ENCODE peak calls at places on chromosomes 4 and X, in nine cellular contexts. One of them, this sample, is unnamed.

GRCh38 chr4:162610116-162610515 is 446.3 kb upstream of the FSTL5 start:
- DNase-seq in LoVo: no peak
- DNase-seq in stimulated activated CD4-positive, alpha-beta T cell treated with anti-CD3 and anti-CD28 coated beads, Interleukin-2, amount 100 ng/mL, for 48 hours: no peak
- DNase-seq in activated T-helper 1 cell treated with anti-CD3 and anti-CD28 coated beads, Interleukin-2, amount 50 U/mL, for 16 hours: no peak
- DNase-seq in globus pallidus: no peak
- DNase-seq in coronary artery: no peak
- DNase-seq in D341Med: no peak
- DNase-seq in right lobe of liver: no peak
- DNase-seq in activated naive CD8-positive, alpha-beta T cell treated with anti-CD3 and anti-CD28 coated beads, Interleukin-2, amount 50 U/mL, for 24 hours: no peak
- DNase-seq in this sample: no peak

GRCh38 chr4:186201535-186202230 is 10.3 kb downstream of the CYP4V2 start:
- DNase-seq in activated naive CD8-positive, alpha-beta T cell treated with anti-CD3 and anti-CD28 coated beads, Interleukin-2, amount 50 U/mL, for 24 hours: peak
- DNase-seq in coronary artery: no peak
- DNase-seq in LoVo: no peak
- DNase-seq in activated T-helper 1 cell treated with anti-CD3 and anti-CD28 coated beads, Interleukin-2, amount 50 U/mL, for 16 hours: peak
- DNase-seq in globus pallidus: no peak
- DNase-seq in right lobe of liver: peak
- DNase-seq in stimulated activated CD4-positive, alpha-beta T cell treated with anti-CD3 and anti-CD28 coated beads, Interleukin-2, amount 100 ng/mL, for 48 hours: peak
- DNase-seq in D341Med: peak
- DNase-seq in this sample: no peak

GRCh38 chrX:101287402-101287801 is 3.7 kb downstream of the TAF7L start:
- DNase-seq in LoVo: peak
- DNase-seq in activated T-helper 1 cell treated with anti-CD3 and anti-CD28 coated beads, Interleukin-2, amount 50 U/mL, for 16 hours: no peak
- DNase-seq in coronary artery: no peak
- DNase-seq in stimulated activated CD4-positive, alpha-beta T cell treated with anti-CD3 and anti-CD28 coated beads, Interleukin-2, amount 100 ng/mL, for 48 hours: peak
- DNase-seq in activated naive CD8-positive, alpha-beta T cell treated with anti-CD3 and anti-CD28 coated beads, Interleukin-2, amount 50 U/mL, for 24 hours: no peak
- DNase-seq in D341Med: no peak
- DNase-seq in globus pallidus: peak
- DNase-seq in right lobe of liver: no peak
- DNase-seq in this sample: no peak

GRCh38 chrX:103157511-103158316 is 57.2 kb upstream of the BEX4 start:
- DNase-seq in activated T-helper 1 cell treated with anti-CD3 and anti-CD28 coated beads, Interleukin-2, amount 50 U/mL, for 16 hours: no peak
- DNase-seq in D341Med: peak
- DNase-seq in right lobe of liver: no peak
- DNase-seq in globus pallidus: peak
- DNase-seq in coronary artery: no peak
- DNase-seq in stimulated activated CD4-positive, alpha-beta T cell treated with anti-CD3 and anti-CD28 coated beads, Interleukin-2, amount 100 ng/mL, for 48 hours: peak
- DNase-seq in LoVo: no peak
- DNase-seq in activated naive CD8-positive, alpha-beta T cell treated with anti-CD3 and anti-CD28 coated beads, Interleukin-2, amount 50 U/mL, for 24 hours: peak
- DNase-seq in this sample: no peak

GRCh38 chr4:16914208-16914607 is 15.8 kb upstream of the LDB2 start:
- DNase-seq in D341Med: no peak
- DNase-seq in stimulated activated CD4-positive, alpha-beta T cell treated with anti-CD3 and anti-CD28 coated beads, Interleukin-2, amount 100 ng/mL, for 48 hours: no peak
- DNase-seq in activated T-helper 1 cell treated with anti-CD3 and anti-CD28 coated beads, Interleukin-2, amount 50 U/mL, for 16 hours: no peak
- DNase-seq in coronary artery: no peak
- DNase-seq in globus pallidus: no peak
- DNase-seq in LoVo: no peak
- DNase-seq in activated naive CD8-positive, alpha-beta T cell treated with anti-CD3 and anti-CD28 coated beads, Interleukin-2, amount 50 U/mL, for 24 hours: no peak
- DNase-seq in right lobe of liver: no peak
- DNase-seq in this sample: no peak

GRCh38 chr4:8844976-8845690 is 26.5 kb downstream of the HMX1 start:
- DNase-seq in coronary artery: peak
- DNase-seq in LoVo: no peak
- DNase-seq in activated T-helper 1 cell treated with anti-CD3 and anti-CD28 coated beads, Interleukin-2, amount 50 U/mL, for 16 hours: no peak
- DNase-seq in right lobe of liver: peak
- DNase-seq in stimulated activated CD4-positive, alpha-beta T cell treated with anti-CD3 and anti-CD28 coated beads, Interleukin-2, amount 100 ng/mL, for 48 hours: no peak
- DNase-seq in D341Med: peak
- DNase-seq in globus pallidus: no peak
- DNase-seq in activated naive CD8-positive, alpha-beta T cell treated with anti-CD3 and anti-CD28 coated beads, Interleukin-2, amount 50 U/mL, for 24 hours: no peak
- DNase-seq in this sample: no peak

GRCh38 chrX:8820910-8821527 is 19.8 kb upstream of the FAM9A start:
- DNase-seq in stimulated activated CD4-positive, alpha-beta T cell treated with anti-CD3 and anti-CD28 coated beads, Interleukin-2, amount 100 ng/mL, for 48 hours: no peak
- DNase-seq in LoVo: no peak
- DNase-seq in D341Med: no peak
- DNase-seq in right lobe of liver: no peak
- DNase-seq in activated naive CD8-positive, alpha-beta T cell treated with anti-CD3 and anti-CD28 coated beads, Interleukin-2, amount 50 U/mL, for 24 hours: no peak
- DNase-seq in globus pallidus: no peak
- DNase-seq in activated T-helper 1 cell treated with anti-CD3 and anti-CD28 coated beads, Interleukin-2, amount 50 U/mL, for 16 hours: no peak
- DNase-seq in coronary artery: no peak
- DNase-seq in this sample: no peak

GRCh38 chr4:148093065-148093464 is 349.1 kb downstream of the NR3C2 start:
- DNase-seq in D341Med: no peak
- DNase-seq in globus pallidus: no peak
- DNase-seq in activated naive CD8-positive, alpha-beta T cell treated with anti-CD3 and anti-CD28 coated beads, Interleukin-2, amount 50 U/mL, for 24 hours: no peak
- DNase-seq in coronary artery: peak
- DNase-seq in LoVo: no peak
- DNase-seq in right lobe of liver: no peak
- DNase-seq in activated T-helper 1 cell treated with anti-CD3 and anti-CD28 coated beads, Interleukin-2, amount 50 U/mL, for 16 hours: no peak
- DNase-seq in stimulated activated CD4-positive, alpha-beta T cell treated with anti-CD3 and anti-CD28 coated beads, Interleukin-2, amount 100 ng/mL, for 48 hours: no peak
- DNase-seq in this sample: no peak

GRCh38 chr4:11587797-11588196 is 159.1 kb upstream of the HS3ST1 start:
- DNase-seq in D341Med: no peak
- DNase-seq in right lobe of liver: no peak
- DNase-seq in LoVo: no peak
- DNase-seq in stimulated activated CD4-positive, alpha-beta T cell treated with anti-CD3 and anti-CD28 coated beads, Interleukin-2, amount 100 ng/mL, for 48 hours: no peak
- DNase-seq in activated T-helper 1 cell treated with anti-CD3 and anti-CD28 coated beads, Interleukin-2, amount 50 U/mL, for 16 hours: no peak
- DNase-seq in activated naive CD8-positive, alpha-beta T cell treated with anti-CD3 and anti-CD28 coated beads, Interleukin-2, amount 50 U/mL, for 24 hours: no peak
- DNase-seq in globus pallidus: no peak
- DNase-seq in coronary artery: no peak
- DNase-seq in this sample: no peak

GRCh38 chrX:109635151-109635550 is 10.2 kb upstream of the KCNE5 start:
- DNase-seq in stimulated activated CD4-positive, alpha-beta T cell treated with anti-CD3 and anti-CD28 coated beads, Interleukin-2, amount 100 ng/mL, for 48 hours: no peak
- DNase-seq in globus pallidus: no peak
- DNase-seq in activated naive CD8-positive, alpha-beta T cell treated with anti-CD3 and anti-CD28 coated beads, Interleukin-2, amount 50 U/mL, for 24 hours: no peak
- DNase-seq in coronary artery: no peak
- DNase-seq in D341Med: peak
- DNase-seq in right lobe of liver: no peak
- DNase-seq in activated T-helper 1 cell treated with anti-CD3 and anti-CD28 coated beads, Interleukin-2, amount 50 U/mL, for 16 hours: no peak
- DNase-seq in LoVo: no peak
- DNase-seq in this sample: no peak

GRCh38 chr4:139297001-139297410 is 4.3 kb upstream of the NAA15 start:
- DNase-seq in globus pallidus: no peak
- DNase-seq in D341Med: no peak
- DNase-seq in LoVo: no peak
- DNase-seq in right lobe of liver: no peak
- DNase-seq in activated naive CD8-positive, alpha-beta T cell treated with anti-CD3 and anti-CD28 coated beads, Interleukin-2, amount 50 U/mL, for 24 hours: no peak
- DNase-seq in stimulated activated CD4-positive, alpha-beta T cell treated with anti-CD3 and anti-CD28 coated beads, Interleukin-2, amount 100 ng/mL, for 48 hours: no peak
- DNase-seq in activated T-helper 1 cell treated with anti-CD3 and anti-CD28 coated beads, Interleukin-2, amount 50 U/mL, for 16 hours: no peak
- DNase-seq in coronary artery: no peak
- DNase-seq in this sample: no peak

GRCh38 chr4:10079256-10079655 is 37.3 kb downstream of the WDR1 start:
- DNase-seq in globus pallidus: no peak
- DNase-seq in LoVo: no peak
- DNase-seq in activated T-helper 1 cell treated with anti-CD3 and anti-CD28 coated beads, Interleukin-2, amount 50 U/mL, for 16 hours: no peak
- DNase-seq in activated naive CD8-positive, alpha-beta T cell treated with anti-CD3 and anti-CD28 coated beads, Interleukin-2, amount 50 U/mL, for 24 hours: no peak
- DNase-seq in stimulated activated CD4-positive, alpha-beta T cell treated with anti-CD3 and anti-CD28 coated beads, Interleukin-2, amount 100 ng/mL, for 48 hours: no peak
- DNase-seq in right lobe of liver: no peak
- DNase-seq in D341Med: no peak
- DNase-seq in coronary artery: peak
- DNase-seq in this sample: no peak

GRCh38 chrX:115054876-115055275 is 37.5 kb upstream of the IL13RA2 start:
- DNase-seq in D341Med: no peak
- DNase-seq in coronary artery: no peak
- DNase-seq in activated naive CD8-positive, alpha-beta T cell treated with anti-CD3 and anti-CD28 coated beads, Interleukin-2, amount 50 U/mL, for 24 hours: no peak
- DNase-seq in LoVo: no peak
- DNase-seq in right lobe of liver: no peak
- DNase-seq in globus pallidus: no peak
- DNase-seq in activated T-helper 1 cell treated with anti-CD3 and anti-CD28 coated beads, Interleukin-2, amount 50 U/mL, for 16 hours: no peak
- DNase-seq in stimulated activated CD4-positive, alpha-beta T cell treated with anti-CD3 and anti-CD28 coated beads, Interleukin-2, amount 100 ng/mL, for 48 hours: no peak
- DNase-seq in this sample: no peak

GRCh38 chr4:108141213-108142045 is 27.3 kb downstream of the LEF1 start:
- DNase-seq in D341Med: no peak
- DNase-seq in stimulated activated CD4-positive, alpha-beta T cell treated with anti-CD3 and anti-CD28 coated beads, Interleukin-2, amount 100 ng/mL, for 48 hours: no peak
- DNase-seq in globus pallidus: no peak
- DNase-seq in activated naive CD8-positive, alpha-beta T cell treated with anti-CD3 and anti-CD28 coated beads, Interleukin-2, amount 50 U/mL, for 24 hours: no peak
- DNase-seq in coronary artery: no peak
- DNase-seq in right lobe of liver: no peak
- DNase-seq in activated T-helper 1 cell treated with anti-CD3 and anti-CD28 coated beads, Interleukin-2, amount 50 U/mL, for 16 hours: no peak
- DNase-seq in LoVo: no peak
- DNase-seq in this sample: no peak

GRCh38 chr4:153465583-153465921 is 608 bp upstream of the TMEM131L start:
- DNase-seq in activated T-helper 1 cell treated with anti-CD3 and anti-CD28 coated beads, Interleukin-2, amount 50 U/mL, for 16 hours: no peak
- DNase-seq in D341Med: no peak
- DNase-seq in globus pallidus: peak
- DNase-seq in activated naive CD8-positive, alpha-beta T cell treated with anti-CD3 and anti-CD28 coated beads, Interleukin-2, amount 50 U/mL, for 24 hours: peak
- DNase-seq in right lobe of liver: peak
- DNase-seq in coronary artery: peak
- DNase-seq in stimulated activated CD4-positive, alpha-beta T cell treated with anti-CD3 and anti-CD28 coated beads, Interleukin-2, amount 100 ng/mL, for 48 hours: no peak
- DNase-seq in LoVo: no peak
- DNase-seq in this sample: peak

GRCh38 chrX:131399692-131400428 is 110.8 kb upstream of the IGSF1 start:
- DNase-seq in activated T-helper 1 cell treated with anti-CD3 and anti-CD28 coated beads, Interleukin-2, amount 50 U/mL, for 16 hours: no peak
- DNase-seq in right lobe of liver: peak
- DNase-seq in coronary artery: no peak
- DNase-seq in LoVo: no peak
- DNase-seq in globus pallidus: no peak
- DNase-seq in stimulated activated CD4-positive, alpha-beta T cell treated with anti-CD3 and anti-CD28 coated beads, Interleukin-2, amount 100 ng/mL, for 48 hours: no peak
- DNase-seq in activated naive CD8-positive, alpha-beta T cell treated with anti-CD3 and anti-CD28 coated beads, Interleukin-2, amount 50 U/mL, for 24 hours: no peak
- DNase-seq in D341Med: no peak
- DNase-seq in this sample: no peak

GRCh38 chr4:98193459-98194105 is 50.3 kb upstream of the STPG2 start:
- DNase-seq in stimulated activated CD4-positive, alpha-beta T cell treated with anti-CD3 and anti-CD28 coated beads, Interleukin-2, amount 100 ng/mL, for 48 hours: no peak
- DNase-seq in coronary artery: no peak
- DNase-seq in activated T-helper 1 cell treated with anti-CD3 and anti-CD28 coated beads, Interleukin-2, amount 50 U/mL, for 16 hours: no peak
- DNase-seq in D341Med: no peak
- DNase-seq in activated naive CD8-positive, alpha-beta T cell treated with anti-CD3 and anti-CD28 coated beads, Interleukin-2, amount 50 U/mL, for 24 hours: no peak
- DNase-seq in globus pallidus: no peak
- DNase-seq in LoVo: no peak
- DNase-seq in right lobe of liver: no peak
- DNase-seq in this sample: no peak

GRCh38 chr4:1235381-1236102 is 13.4 kb downstream of the CTBP1 start:
- DNase-seq in globus pallidus: no peak
- DNase-seq in LoVo: no peak
- DNase-seq in right lobe of liver: peak
- DNase-seq in activated naive CD8-positive, alpha-beta T cell treated with anti-CD3 and anti-CD28 coated beads, Interleukin-2, amount 50 U/mL, for 24 hours: no peak
- DNase-seq in D341Med: no peak
- DNase-seq in stimulated activated CD4-positive, alpha-beta T cell treated with anti-CD3 and anti-CD28 coated beads, Interleukin-2, amount 100 ng/mL, for 48 hours: no peak
- DNase-seq in activated T-helper 1 cell treated with anti-CD3 and anti-CD28 coated beads, Interleukin-2, amount 50 U/mL, for 16 hours: no peak
- DNase-seq in coronary artery: peak
- DNase-seq in this sample: peak

GRCh38 chr4:121977251-121978168 is 25.6 kb upstream of the TRPC3 start:
- DNase-seq in coronary artery: no peak
- DNase-seq in LoVo: no peak
- DNase-seq in activated T-helper 1 cell treated with anti-CD3 and anti-CD28 coated beads, Interleukin-2, amount 50 U/mL, for 16 hours: no peak
- DNase-seq in globus pallidus: no peak
- DNase-seq in right lobe of liver: no peak
- DNase-seq in stimulated activated CD4-positive, alpha-beta T cell treated with anti-CD3 and anti-CD28 coated beads, Interleukin-2, amount 100 ng/mL, for 48 hours: no peak
- DNase-seq in activated naive CD8-positive, alpha-beta T cell treated with anti-CD3 and anti-CD28 coated beads, Interleukin-2, amount 50 U/mL, for 24 hours: no peak
- DNase-seq in D341Med: no peak
- DNase-seq in this sample: no peak

GRCh38 chr4:82431026-82431745 is 796 bp downstream of the ENOPH1 start:
- DNase-seq in coronary artery: no peak
- DNase-seq in activated T-helper 1 cell treated with anti-CD3 and anti-CD28 coated beads, Interleukin-2, amount 50 U/mL, for 16 hours: peak
- DNase-seq in globus pallidus: peak
- DNase-seq in D341Med: peak
- DNase-seq in stimulated activated CD4-positive, alpha-beta T cell treated with anti-CD3 and anti-CD28 coated beads, Interleukin-2, amount 100 ng/mL, for 48 hours: peak
- DNase-seq in LoVo: peak
- DNase-seq in activated naive CD8-positive, alpha-beta T cell treated with anti-CD3 and anti-CD28 coated beads, Interleukin-2, amount 50 U/mL, for 24 hours: peak
- DNase-seq in right lobe of liver: peak
- DNase-seq in this sample: peak

GRCh38 chrX:129404670-129405008 is 118.7 kb downstream of the SMARCA1 start:
- DNase-seq in globus pallidus: no peak
- DNase-seq in LoVo: no peak
- DNase-seq in activated naive CD8-positive, alpha-beta T cell treated with anti-CD3 and anti-CD28 coated beads, Interleukin-2, amount 50 U/mL, for 24 hours: no peak
- DNase-seq in coronary artery: no peak
- DNase-seq in D341Med: no peak
- DNase-seq in stimulated activated CD4-positive, alpha-beta T cell treated with anti-CD3 and anti-CD28 coated beads, Interleukin-2, amount 100 ng/mL, for 48 hours: no peak
- DNase-seq in activated T-helper 1 cell treated with anti-CD3 and anti-CD28 coated beads, Interleukin-2, amount 50 U/mL, for 16 hours: no peak
- DNase-seq in right lobe of liver: no peak
- DNase-seq in this sample: no peak

GRCh38 chr4:56220261-56220660 is 167.0 kb downstream of the AASDH start:
- DNase-seq in LoVo: no peak
- DNase-seq in activated T-helper 1 cell treated with anti-CD3 and anti-CD28 coated beads, Interleukin-2, amount 50 U/mL, for 16 hours: no peak
- DNase-seq in activated naive CD8-positive, alpha-beta T cell treated with anti-CD3 and anti-CD28 coated beads, Interleukin-2, amount 50 U/mL, for 24 hours: no peak
- DNase-seq in D341Med: no peak
- DNase-seq in stimulated activated CD4-positive, alpha-beta T cell treated with anti-CD3 and anti-CD28 coated beads, Interleukin-2, amount 100 ng/mL, for 48 hours: no peak
- DNase-seq in coronary artery: no peak
- DNase-seq in globus pallidus: no peak
- DNase-seq in right lobe of liver: no peak
- DNase-seq in this sample: no peak

GRCh38 chr4:125827338-125828074 is 512.8 kb downstream of the FAT4 start:
- DNase-seq in D341Med: no peak
- DNase-seq in right lobe of liver: no peak
- DNase-seq in LoVo: no peak
- DNase-seq in stimulated activated CD4-positive, alpha-beta T cell treated with anti-CD3 and anti-CD28 coated beads, Interleukin-2, amount 100 ng/mL, for 48 hours: no peak
- DNase-seq in coronary artery: no peak
- DNase-seq in activated T-helper 1 cell treated with anti-CD3 and anti-CD28 coated beads, Interleukin-2, amount 50 U/mL, for 16 hours: no peak
- DNase-seq in globus pallidus: no peak
- DNase-seq in activated naive CD8-positive, alpha-beta T cell treated with anti-CD3 and anti-CD28 coated beads, Interleukin-2, amount 50 U/mL, for 24 hours: no peak
- DNase-seq in this sample: no peak

GRCh38 chrX:23935116-23935515 is 27.3 kb downstream of the CXorf58 start:
- DNase-seq in right lobe of liver: no peak
- DNase-seq in globus pallidus: no peak
- DNase-seq in LoVo: no peak
- DNase-seq in activated naive CD8-positive, alpha-beta T cell treated with anti-CD3 and anti-CD28 coated beads, Interleukin-2, amount 50 U/mL, for 24 hours: no peak
- DNase-seq in stimulated activated CD4-positive, alpha-beta T cell treated with anti-CD3 and anti-CD28 coated beads, Interleukin-2, amount 100 ng/mL, for 48 hours: no peak
- DNase-seq in activated T-helper 1 cell treated with anti-CD3 and anti-CD28 coated beads, Interleukin-2, amount 50 U/mL, for 16 hours: no peak
- DNase-seq in coronary artery: no peak
- DNase-seq in D341Med: no peak
- DNase-seq in this sample: no peak

GRCh38 chrX:84724576-84724975 is 222.3 kb upstream of the HDX start:
- DNase-seq in activated naive CD8-positive, alpha-beta T cell treated with anti-CD3 and anti-CD28 coated beads, Interleukin-2, amount 50 U/mL, for 24 hours: no peak
- DNase-seq in stimulated activated CD4-positive, alpha-beta T cell treated with anti-CD3 and anti-CD28 coated beads, Interleukin-2, amount 100 ng/mL, for 48 hours: no peak
- DNase-seq in right lobe of liver: no peak
- DNase-seq in activated T-helper 1 cell treated with anti-CD3 and anti-CD28 coated beads, Interleukin-2, amount 50 U/mL, for 16 hours: no peak
- DNase-seq in LoVo: no peak
- DNase-seq in globus pallidus: no peak
- DNase-seq in D341Med: no peak
- DNase-seq in coronary artery: no peak
- DNase-seq in this sample: no peak

GRCh38 chr4:184392748-184393334 is 81.5 kb downstream of the IRF2 start:
- DNase-seq in globus pallidus: peak
- DNase-seq in coronary artery: peak
- DNase-seq in LoVo: no peak
- DNase-seq in D341Med: no peak
- DNase-seq in stimulated activated CD4-positive, alpha-beta T cell treated with anti-CD3 and anti-CD28 coated beads, Interleukin-2, amount 100 ng/mL, for 48 hours: no peak
- DNase-seq in activated T-helper 1 cell treated with anti-CD3 and anti-CD28 coated beads, Interleukin-2, amount 50 U/mL, for 16 hours: no peak
- DNase-seq in right lobe of liver: no peak
- DNase-seq in activated naive CD8-positive, alpha-beta T cell treated with anti-CD3 and anti-CD28 coated beads, Interleukin-2, amount 50 U/mL, for 24 hours: no peak
- DNase-seq in this sample: no peak

GRCh38 chr4:40196724-40197281 is at the start of gene RHOH:
- DNase-seq in coronary artery: no peak
- DNase-seq in right lobe of liver: no peak
- DNase-seq in activated naive CD8-positive, alpha-beta T cell treated with anti-CD3 and anti-CD28 coated beads, Interleukin-2, amount 50 U/mL, for 24 hours: peak
- DNase-seq in LoVo: no peak
- DNase-seq in activated T-helper 1 cell treated with anti-CD3 and anti-CD28 coated beads, Interleukin-2, amount 50 U/mL, for 16 hours: peak
- DNase-seq in stimulated activated CD4-positive, alpha-beta T cell treated with anti-CD3 and anti-CD28 coated beads, Interleukin-2, amount 100 ng/mL, for 48 hours: peak
- DNase-seq in D341Med: no peak
- DNase-seq in globus pallidus: no peak
- DNase-seq in this sample: no peak

GRCh38 chrX:13587791-13588477 is 18.5 kb downstream of the EGFL6 start:
- DNase-seq in coronary artery: no peak
- DNase-seq in right lobe of liver: no peak
- DNase-seq in activated naive CD8-positive, alpha-beta T cell treated with anti-CD3 and anti-CD28 coated beads, Interleukin-2, amount 50 U/mL, for 24 hours: no peak
- DNase-seq in LoVo: no peak
- DNase-seq in D341Med: no peak
- DNase-seq in globus pallidus: no peak
- DNase-seq in stimulated activated CD4-positive, alpha-beta T cell treated with anti-CD3 and anti-CD28 coated beads, Interleukin-2, amount 100 ng/mL, for 48 hours: no peak
- DNase-seq in activated T-helper 1 cell treated with anti-CD3 and anti-CD28 coated beads, Interleukin-2, amount 50 U/mL, for 16 hours: no peak
- DNase-seq in this sample: no peak

This sample was measured in psoas muscle.